ENCODE peak calls at places on chromosomes 5 and 9, in four cellular contexts. One of them, this sample, is unnamed.

GRCh38 chr5:38532165-38532669 is 24.2 kb downstream of the LIFR start:
- DNase-seq in right atrium auricular region: no peak
- DNase-seq in Peyer's patch: no peak
- DNase-seq in upper lobe of right lung: no peak
- DNase-seq in this sample: no peak

GRCh38 chr9:10612649-10613398 is at the start of gene PTPRD:
- DNase-seq in Peyer's patch: no peak
- DNase-seq in upper lobe of right lung: peak
- DNase-seq in right atrium auricular region: no peak
- DNase-seq in this sample: no peak

GRCh38 chr9:91945277-91946074 is 4.6 kb downstream of the ROR2 start:
- DNase-seq in upper lobe of right lung: no peak
- DNase-seq in Peyer's patch: no peak
- DNase-seq in right atrium auricular region: no peak
- DNase-seq in this sample: no peak

GRCh38 chr5:143662020-143662419 is 149.9 kb upstream of the HMHB1 start:
- DNase-seq in upper lobe of right lung: no peak
- DNase-seq in Peyer's patch: no peak
- DNase-seq in right atrium auricular region: no peak
- DNase-seq in this sample: no peak

GRCh38 chr5:172452398-172453205 is 1.7 kb downstream of the SH3PXD2B start:
- DNase-seq in upper lobe of right lung: no peak
- DNase-seq in right atrium auricular region: no peak
- DNase-seq in Peyer's patch: no peak
- DNase-seq in this sample: peak

GRCh38 chr5:74042559-74043357 is 416.8 kb downstream of the ARHGEF28 start:
- DNase-seq in Peyer's patch: no peak
- DNase-seq in right atrium auricular region: no peak
- DNase-seq in upper lobe of right lung: no peak
- DNase-seq in this sample: no peak

GRCh38 chr9:78989031-78989658 is 582.6 kb upstream of the TLE4 start:
- DNase-seq in upper lobe of right lung: no peak
- DNase-seq in Peyer's patch: no peak
- DNase-seq in right atrium auricular region: no peak
- DNase-seq in this sample: no peak

GRCh38 chr9:119044801-119045200 is 324.4 kb downstream of the BRINP1 start:
- DNase-seq in right atrium auricular region: no peak
- DNase-seq in Peyer's patch: no peak
- DNase-seq in upper lobe of right lung: no peak
- DNase-seq in this sample: no peak

DNA sequence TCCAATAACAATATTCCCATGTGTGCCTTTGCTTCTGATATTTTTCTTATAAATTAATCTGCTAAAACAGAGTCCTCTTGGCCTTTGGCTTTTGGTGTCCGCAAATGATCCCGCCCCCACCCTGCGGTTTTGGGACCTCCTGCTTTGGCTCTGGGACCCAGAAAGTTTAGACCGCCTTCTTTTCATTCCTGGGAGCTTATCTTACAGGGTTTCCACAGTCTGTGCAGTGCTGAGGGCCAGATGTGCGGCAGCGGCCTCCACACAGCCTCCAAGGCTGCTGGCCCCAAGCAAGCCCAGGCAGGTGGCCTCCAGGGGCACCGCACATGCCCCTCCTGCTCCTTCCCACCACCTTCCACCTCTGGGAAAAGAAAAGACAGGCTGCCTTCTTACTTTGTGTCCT is 191.5 kb downstream of the ERCC6L2 start:
- DNase-seq in Peyer's patch: no peak
- DNase-seq in right atrium auricular region: no peak
- DNase-seq in upper lobe of right lung: no peak
- DNase-seq in this sample: peak
- H3K27ac ChIP-seq in Peyer's patch: no peak
- H3K27ac ChIP-seq in right atrium auricular region: no peak
- H3K27ac ChIP-seq in upper lobe of right lung: no peak
- H3K27ac ChIP-seq in this sample: peak

DNA sequence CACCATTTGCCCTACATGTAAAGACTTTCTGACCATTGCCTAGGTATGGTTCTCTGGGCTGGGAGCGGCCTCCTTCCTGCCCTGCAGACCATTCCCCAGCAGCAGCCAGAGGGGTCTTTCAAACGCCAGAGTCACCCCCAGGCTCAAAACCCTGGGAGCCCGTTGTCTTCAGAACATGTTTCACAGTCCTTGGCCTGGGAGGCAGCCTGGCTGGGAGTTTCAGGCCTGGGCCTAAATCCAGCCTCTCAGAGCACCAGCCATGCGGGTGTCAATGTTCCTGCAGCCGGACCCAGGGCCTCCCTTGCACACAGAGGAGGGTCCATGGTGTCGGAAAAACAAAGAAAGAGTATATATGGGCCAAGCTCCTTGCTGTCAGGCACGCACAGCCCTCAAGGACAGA is 145.2 kb upstream of the FOXD4L5 start:
- DNase-seq in Peyer's patch: no peak
- DNase-seq in upper lobe of right lung: no peak
- DNase-seq in right atrium auricular region: no peak
- DNase-seq in this sample: no peak
- H3K4me3 ChIP-seq in Peyer's patch: no peak
- H3K4me3 ChIP-seq in upper lobe of right lung: no peak
- H3K4me3 ChIP-seq in right atrium auricular region: no peak
- H3K4me3 ChIP-seq in this sample: no peak

GRCh38 chr5:138616508-138616907 is 41.3 kb upstream of the HSPA9 start:
- DNase-seq in Peyer's patch: no peak
- DNase-seq in right atrium auricular region: no peak
- DNase-seq in upper lobe of right lung: no peak
- DNase-seq in this sample: no peak

GRCh38 chr5:138610468-138611294 is 35.5 kb upstream of the HSPA9 start:
- DNase-seq in Peyer's patch: no peak
- DNase-seq in upper lobe of right lung: no peak
- DNase-seq in right atrium auricular region: no peak
- DNase-seq in this sample: no peak

GRCh38 chr5:138615461-138615860 is 40.3 kb upstream of the HSPA9 start:
- DNase-seq in Peyer's patch: no peak
- DNase-seq in right atrium auricular region: no peak
- DNase-seq in upper lobe of right lung: peak
- DNase-seq in this sample: no peak

GRCh38 chr5:138606378-138606777 is 31.2 kb upstream of the HSPA9 start:
- DNase-seq in upper lobe of right lung: no peak
- DNase-seq in right atrium auricular region: no peak
- DNase-seq in Peyer's patch: no peak
- DNase-seq in this sample: no peak

GRCh38 chr5:138611295-138612220 is 36.4 kb upstream of the HSPA9 start:
- DNase-seq in upper lobe of right lung: peak
- DNase-seq in right atrium auricular region: no peak
- DNase-seq in Peyer's patch: no peak
- DNase-seq in this sample: no peak
- H3K27ac ChIP-seq in upper lobe of right lung: no peak
- H3K27ac ChIP-seq in right atrium auricular region: peak
- H3K27ac ChIP-seq in Peyer's patch: no peak
- H3K27ac ChIP-seq in this sample: no peak

GRCh38 chr9:89234636-89235035 is 56.0 kb upstream of the SHC3 start:
- DNase-seq in upper lobe of right lung: peak
- DNase-seq in right atrium auricular region: no peak
- DNase-seq in Peyer's patch: no peak
- DNase-seq in this sample: no peak

GRCh38 chr9:89236955-89237573 is 58.4 kb upstream of the SHC3 start:
- DNase-seq in right atrium auricular region: no peak
- DNase-seq in upper lobe of right lung: no peak
- DNase-seq in Peyer's patch: no peak
- DNase-seq in this sample: no peak

DNA sequence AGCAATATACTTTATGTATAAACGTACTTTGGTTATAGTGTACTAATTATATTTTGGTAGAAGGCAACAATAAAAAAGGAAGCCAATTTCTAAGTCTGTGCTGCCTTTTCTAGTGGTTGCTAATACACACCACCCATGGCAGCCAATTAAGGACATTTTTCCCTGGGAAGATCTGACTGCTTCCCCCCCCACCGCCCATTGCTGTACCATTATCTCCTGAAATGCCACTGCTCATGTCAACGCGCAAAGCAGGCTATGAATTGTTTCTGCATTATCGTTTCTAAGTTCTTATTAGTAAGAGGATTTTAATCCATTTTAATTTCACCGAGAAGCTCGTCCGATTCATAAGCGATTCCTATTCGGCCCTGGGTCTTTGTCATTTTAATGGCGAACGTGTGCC is 55.6 kb upstream of the SHC3 start:
- DNase-seq in right atrium auricular region: no peak
- DNase-seq in Peyer's patch: no peak
- DNase-seq in upper lobe of right lung: no peak
- DNase-seq in this sample: no peak
- H3K4me3 ChIP-seq in right atrium auricular region: no peak
- H3K4me3 ChIP-seq in Peyer's patch: no peak
- H3K4me3 ChIP-seq in upper lobe of right lung: peak
- H3K4me3 ChIP-seq in this sample: no peak

GRCh38 chr9:127034691-127035090 is 87.7 kb downstream of the ANGPTL2 start:
- DNase-seq in upper lobe of right lung: no peak
- DNase-seq in Peyer's patch: no peak
- DNase-seq in right atrium auricular region: no peak
- DNase-seq in this sample: no peak
- H3K27ac ChIP-seq in upper lobe of right lung: peak
- H3K27ac ChIP-seq in Peyer's patch: peak
- H3K27ac ChIP-seq in right atrium auricular region: no peak
- H3K27ac ChIP-seq in this sample: peak